ENCODE peak calls at places on chromosome 9, in five cellular contexts. H is PC-9, C is fibroblast of pulmonary artery, S is cardiac muscle cell, O is AG04449. M is an unnamed sample.

GRCh38 chr9:13274901-13275641 is 4.4 kb downstream of the MPDZ start:
- DNase-seq in C (peak), H (no peak), O (no peak), S (no peak), M (no peak)

GRCh38 chr9:132391446-132391845 is 15.2 kb downstream of the TTF1 start:
- DNase-seq in O (no peak), H (no peak), S (no peak), C (no peak), M (no peak)

GRCh38 chr9:72037571-72037970 is 22.8 kb downstream of the C9orf57 start:
- DNase-seq in C (no peak), O (no peak), H (no peak), S (no peak), M (no peak)

GRCh38 chr9:7246917-7247538 is 489.3 kb downstream of the KDM4C start:
- DNase-seq in S (no peak), H (no peak), O (no peak), C (no peak), M (no peak)

GRCh38 chr9:131290039-131290766 is 680 bp downstream of the PLPP7 start:
- DNase-seq in H (no peak), S (no peak), C (no peak), O (no peak), M (no peak)

GRCh38 chr9:6034954-6035353 is 19.5 kb upstream of the RANBP6 start:
- DNase-seq in H (no peak), O (no peak), S (no peak), C (no peak), M (no peak)

GRCh38 chr9:35650341-35651158 is at the start of gene SIT1:
- DNase-seq in H (no peak), C (no peak), O (no peak), S (no peak), M (no peak)

GRCh38 chr9:110069326-110070248 is 138.4 kb downstream of the C9orf152 start:
- DNase-seq in S (peak), O (peak), H (no peak), C (peak), M (no peak)

GRCh38 chr9:93441181-93441580 is 10.3 kb upstream of the FAM120A start:
- DNase-seq in H (no peak), O (no peak), S (no peak), C (no peak), M (no peak)

GRCh38 chr9:126647585-126648110 is 33.9 kb downstream of the LMX1B start:
- DNase-seq in C (no peak), S (no peak), O (no peak), H (no peak), M (no peak)

GRCh38 chr9:36486454-36486932 is 86.2 kb upstream of the MELK start:
- DNase-seq in C (peak), H (no peak), O (no peak), S (peak), M (no peak)

GRCh38 chr9:116286287-116286686 is 132.7 kb downstream of the PAPPA start:
- DNase-seq in H (no peak), C (no peak), O (no peak), S (peak), M (no peak)

DNA sequence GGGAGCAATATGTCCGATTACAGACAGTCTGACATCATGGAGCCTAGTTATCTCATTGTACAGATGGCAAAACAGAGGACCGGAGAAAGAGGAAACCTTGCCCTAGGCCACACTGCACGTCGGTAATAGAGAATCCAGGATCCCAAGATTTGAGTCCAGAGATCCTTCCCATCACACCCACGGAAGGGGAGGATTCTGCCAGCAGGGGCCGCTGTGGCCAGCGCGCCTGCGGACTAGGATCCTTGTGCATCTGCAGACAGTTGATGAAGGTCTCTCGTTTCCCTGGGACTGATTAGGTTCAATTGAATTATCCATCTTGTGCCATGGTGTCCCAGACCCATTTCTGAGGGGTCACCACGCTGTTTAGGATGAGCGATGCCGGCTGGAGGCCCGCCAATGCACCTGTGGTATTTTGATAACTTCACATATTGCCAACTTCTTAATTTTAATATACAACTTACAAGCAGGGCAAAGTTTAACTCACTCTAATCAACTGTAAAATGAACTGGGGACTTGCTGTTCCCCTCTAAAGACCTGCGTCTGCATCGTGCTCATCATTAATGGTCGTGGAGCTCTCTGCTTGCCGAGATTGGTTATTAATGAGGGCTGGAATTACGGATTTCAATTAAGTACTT is 592.7 kb upstream of the BRINP1 start:
- DNase-seq in O (no peak), S (peak), H (no peak), C (peak), M (no peak)
- TF ChIP-seq CTCF in O (peak), S (peak), H (peak), C (peak), M (peak)

GRCh38 chr9:83960991-83961390 is 19.0 kb downstream of the HNRNPK start:
- DNase-seq in H (no peak), S (no peak), O (no peak), C (no peak), M (no peak)

GRCh38 chr9:83955985-83956287 is 24.1 kb downstream of the HNRNPK start:
- DNase-seq in O (no peak), H (no peak), S (no peak), C (no peak), M (no peak)

GRCh38 chr9:83959061-83959460 is 21.0 kb downstream of the HNRNPK start:
- DNase-seq in O (peak), S (no peak), H (peak), C (peak), M (no peak)

GRCh38 chr9:83957029-83957513 is 22.9 kb downstream of the HNRNPK start:
- DNase-seq in C (no peak), O (no peak), S (no peak), H (no peak), M (no peak)

DNA sequence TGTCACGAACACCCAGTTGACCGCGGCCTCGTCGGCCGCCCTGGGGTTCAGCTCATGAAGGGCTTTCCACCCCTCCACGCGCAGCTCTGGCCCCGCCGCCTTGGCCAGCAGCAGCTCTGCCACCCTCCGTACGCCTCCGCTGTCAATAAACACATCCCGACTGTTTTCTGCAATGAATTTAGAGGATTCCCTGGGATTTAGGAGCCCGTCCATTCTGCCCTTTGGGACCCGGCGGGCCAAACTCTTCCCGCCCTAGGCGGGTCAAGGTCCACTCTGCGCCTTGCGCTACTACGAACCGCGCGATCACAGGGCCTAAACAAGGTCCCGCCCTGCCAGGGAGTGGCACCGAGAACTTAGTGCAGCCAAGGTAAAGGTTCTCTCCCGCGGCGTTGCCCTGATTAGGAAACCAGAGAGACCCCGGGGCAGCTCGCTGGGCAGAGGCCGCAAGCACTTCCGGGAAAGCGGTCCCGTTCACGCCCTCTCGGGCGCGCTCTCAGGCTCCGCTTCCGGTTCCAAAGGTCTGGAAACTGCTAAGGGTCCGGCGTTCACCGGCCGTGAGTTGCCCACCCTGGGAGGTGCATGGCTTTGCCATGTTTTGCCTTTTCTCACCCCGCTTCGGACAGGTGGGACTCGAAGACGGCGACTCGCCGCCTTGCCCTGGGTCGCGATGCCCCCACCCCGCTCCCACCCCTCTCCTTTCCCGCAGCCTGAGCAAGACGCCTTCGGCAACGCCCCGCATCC is 23.6 kb downstream of the HNRNPK start:
- DNase-seq in S (no peak), O (no peak), C (peak), H (peak), M (no peak)
- H3K4me3 ChIP-seq in S (no peak), O (peak), C (peak), H (peak), M (peak)

DNA sequence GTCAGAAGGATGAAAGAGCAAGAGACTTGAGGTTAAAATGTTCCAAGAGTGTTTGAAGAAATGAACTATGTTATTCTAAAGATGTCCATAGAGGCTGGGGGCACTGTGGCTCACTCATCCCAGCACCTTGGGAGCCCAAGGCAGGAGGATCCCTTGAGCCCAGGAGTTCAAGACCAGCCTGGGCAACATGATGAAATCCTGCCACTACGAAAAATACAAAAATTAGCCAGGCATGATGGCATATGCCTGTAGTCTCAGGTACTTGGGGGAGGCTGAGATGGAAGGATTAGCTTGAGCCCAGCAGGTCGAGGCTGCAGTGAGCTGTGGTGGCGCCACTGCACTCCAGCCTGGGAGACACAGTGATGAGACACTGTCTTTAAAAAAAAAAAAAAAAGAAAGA is 2.7 kb downstream of the AOPEP start:
- DNase-seq in C (no peak), S (no peak), H (no peak), O (no peak), M (no peak)
- TF ChIP-seq CTCF in C (no peak), S (no peak), H (no peak), O (no peak), M (no peak)

DNA sequence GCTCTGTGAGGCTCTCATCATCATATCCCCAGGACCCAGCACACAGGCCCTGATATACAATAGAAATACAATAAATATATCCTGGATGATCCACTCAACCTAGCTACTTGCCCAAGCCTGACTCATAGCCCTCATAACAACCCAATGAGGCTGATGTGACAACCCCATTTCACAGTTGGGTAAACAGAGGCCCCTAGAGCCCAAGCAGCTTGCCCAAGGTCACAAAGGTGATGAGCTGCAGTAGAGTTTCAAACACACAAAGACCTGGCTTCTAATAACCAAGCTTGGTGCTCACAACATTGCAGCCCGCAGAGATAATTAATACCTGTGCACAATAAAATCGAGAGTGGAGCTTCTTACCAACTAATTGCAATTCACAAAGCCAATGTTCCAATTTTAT is 3.2 kb upstream of the AKNA start:
- DNase-seq in O (no peak), H (no peak), C (no peak), S (no peak), M (no peak)
- H3K4me3 ChIP-seq in O (no peak), H (no peak), C (no peak), S (no peak), M (no peak)

DNA sequence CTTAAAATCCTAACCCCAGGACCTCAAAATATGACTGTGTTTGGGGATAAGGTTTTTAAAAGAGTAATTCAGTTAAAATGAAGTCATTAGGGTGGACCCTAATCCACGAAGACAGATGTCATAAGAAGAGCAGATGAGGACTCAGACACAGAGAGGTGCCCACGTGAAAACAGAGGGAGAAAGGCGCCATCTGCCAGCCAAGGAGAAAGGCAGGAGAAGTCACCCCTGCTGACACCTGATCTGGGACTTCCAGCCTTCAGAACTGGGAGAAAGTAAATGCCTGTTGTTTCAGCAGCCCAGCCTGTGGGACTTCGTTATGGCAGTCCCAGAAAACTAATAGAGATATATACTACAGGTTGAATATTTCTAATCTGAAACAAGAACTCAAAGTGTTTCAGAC is 67.4 kb downstream of the ROR2 start:
- DNase-seq in O (no peak), C (no peak), H (no peak), S (no peak), M (no peak)
- TF ChIP-seq CTCF in O (no peak), C (no peak), H (no peak), S (no peak), M (peak)

GRCh38 chr9:80881350-80881749 is 808.0 kb downstream of the TLE1 start:
- DNase-seq in H (no peak), S (no peak), O (no peak), C (no peak), M (no peak)
- H3K4me3 ChIP-seq in H (no peak), S (no peak), O (no peak), C (no peak), M (no peak)

DNA sequence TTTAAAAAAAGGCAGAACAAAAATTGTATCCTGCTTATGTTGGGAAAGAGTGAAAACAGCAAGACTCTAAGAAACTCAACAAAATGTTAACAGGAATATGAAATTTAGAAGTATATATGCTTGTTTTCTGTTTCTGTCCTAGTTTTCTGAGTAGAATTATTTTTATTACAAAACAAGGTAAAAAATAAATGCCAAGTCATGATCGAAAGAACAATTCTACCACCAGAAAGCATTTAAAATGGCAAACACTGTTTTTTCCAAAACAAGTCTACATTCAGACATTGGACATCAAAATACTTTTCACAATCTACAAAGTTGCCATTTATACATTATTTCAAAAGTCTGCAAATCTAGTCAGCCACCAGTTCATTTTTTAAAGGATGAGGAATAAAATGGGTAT is 102.6 kb downstream of the TLE1 start:
- DNase-seq in H (no peak), C (no peak), O (no peak), S (no peak), M (no peak)
- TF ChIP-seq CTCF in H (no peak), C (no peak), O (no peak), S (no peak), M (no peak)

M was measured in LNCaP clone FGC.